ENCODE peak calls at places on chromosomes 7 and 10, in eight cellular contexts. One of them, this sample, is unnamed.

GRCh38 chr10:60605476-60605875 is 172.8 kb upstream of the CDK1 start:
- DNase-seq in heart right ventricle: no peak
- DNase-seq in K562: no peak
- DNase-seq in endodermal cell: no peak
- DNase-seq in fibroblast of lung: no peak
- DNase-seq in effector memory CD4-positive, alpha-beta T cell: no peak
- DNase-seq in lung: no peak
- DNase-seq in GM23338: no peak
- DNase-seq in this sample: no peak

GRCh38 chr10:93028881-93029280 is 31.7 kb upstream of the CYP26C1 start:
- DNase-seq in heart right ventricle: no peak
- DNase-seq in K562: no peak
- DNase-seq in endodermal cell: no peak
- DNase-seq in fibroblast of lung: peak
- DNase-seq in effector memory CD4-positive, alpha-beta T cell: no peak
- DNase-seq in lung: no peak
- DNase-seq in GM23338: no peak
- DNase-seq in this sample: no peak

GRCh38 chr10:122624546-122624945 is 64.0 kb downstream of the DMBT1 start:
- DNase-seq in heart right ventricle: no peak
- DNase-seq in K562: no peak
- DNase-seq in endodermal cell: no peak
- DNase-seq in fibroblast of lung: no peak
- DNase-seq in effector memory CD4-positive, alpha-beta T cell: no peak
- DNase-seq in lung: no peak
- DNase-seq in GM23338: no peak
- DNase-seq in this sample: peak

GRCh38 chr10:94673614-94674321 is 9.8 kb upstream of the CYP2C18 start:
- DNase-seq in heart right ventricle: no peak
- DNase-seq in K562: no peak
- DNase-seq in endodermal cell: no peak
- DNase-seq in fibroblast of lung: no peak
- DNase-seq in effector memory CD4-positive, alpha-beta T cell: no peak
- DNase-seq in lung: no peak
- DNase-seq in GM23338: no peak
- DNase-seq in this sample: no peak

GRCh38 chr7:141654551-141654950 is 47.4 kb downstream of the DENND11 start:
- DNase-seq in heart right ventricle: peak
- DNase-seq in K562: peak
- DNase-seq in endodermal cell: peak
- DNase-seq in fibroblast of lung: peak
- DNase-seq in effector memory CD4-positive, alpha-beta T cell: peak
- DNase-seq in lung: no peak
- DNase-seq in GM23338: peak
- DNase-seq in this sample: peak

GRCh38 chr7:156009569-156009968 is 197.3 kb upstream of the SHH start:
- DNase-seq in heart right ventricle: no peak
- DNase-seq in K562: no peak
- DNase-seq in endodermal cell: no peak
- DNase-seq in fibroblast of lung: no peak
- DNase-seq in effector memory CD4-positive, alpha-beta T cell: no peak
- DNase-seq in lung: no peak
- DNase-seq in GM23338: no peak
- DNase-seq in this sample: no peak

GRCh38 chr7:132004528-132004927 is 448.1 kb upstream of the PODXL start:
- DNase-seq in heart right ventricle: peak
- DNase-seq in K562: no peak
- DNase-seq in endodermal cell: peak
- DNase-seq in fibroblast of lung: peak
- DNase-seq in effector memory CD4-positive, alpha-beta T cell: no peak
- DNase-seq in lung: no peak
- DNase-seq in GM23338: peak
- DNase-seq in this sample: peak

GRCh38 chr10:93816123-93816747 is 58.5 kb downstream of the LGI1 start:
- DNase-seq in heart right ventricle: peak
- DNase-seq in K562: peak
- DNase-seq in endodermal cell: peak
- DNase-seq in fibroblast of lung: peak
- DNase-seq in effector memory CD4-positive, alpha-beta T cell: no peak
- DNase-seq in lung: peak
- DNase-seq in GM23338: peak
- DNase-seq in this sample: peak

GRCh38 chr10:12710594-12711343 is 290.7 kb downstream of the CCDC3 start:
- DNase-seq in heart right ventricle: peak
- DNase-seq in K562: peak
- DNase-seq in endodermal cell: peak
- DNase-seq in fibroblast of lung: peak
- DNase-seq in effector memory CD4-positive, alpha-beta T cell: peak
- DNase-seq in lung: peak
- DNase-seq in GM23338: peak
- DNase-seq in this sample: peak

GRCh38 chr7:77202544-77202976 is 2.9 kb upstream of the FGL2 start:
- DNase-seq in heart right ventricle: no peak
- DNase-seq in K562: no peak
- DNase-seq in endodermal cell: no peak
- DNase-seq in fibroblast of lung: no peak
- DNase-seq in effector memory CD4-positive, alpha-beta T cell: no peak
- DNase-seq in lung: no peak
- DNase-seq in GM23338: no peak
- DNase-seq in this sample: peak

GRCh38 chr7:70270149-70270548 is 671.9 kb downstream of the AUTS2 start:
- DNase-seq in heart right ventricle: no peak
- DNase-seq in K562: no peak
- DNase-seq in endodermal cell: no peak
- DNase-seq in fibroblast of lung: no peak
- DNase-seq in effector memory CD4-positive, alpha-beta T cell: no peak
- DNase-seq in lung: no peak
- DNase-seq in GM23338: no peak
- DNase-seq in this sample: no peak

GRCh38 chr10:70615784-70616511 is 13.4 kb upstream of the PRF1 start:
- DNase-seq in heart right ventricle: no peak
- DNase-seq in K562: no peak
- DNase-seq in endodermal cell: no peak
- DNase-seq in fibroblast of lung: no peak
- DNase-seq in effector memory CD4-positive, alpha-beta T cell: no peak
- DNase-seq in lung: no peak
- DNase-seq in GM23338: no peak
- DNase-seq in this sample: no peak

GRCh38 chr10:71766717-71767419 is 6.5 kb downstream of the VSIR start:
- DNase-seq in heart right ventricle: peak
- DNase-seq in K562: peak
- DNase-seq in endodermal cell: no peak
- DNase-seq in fibroblast of lung: peak
- DNase-seq in effector memory CD4-positive, alpha-beta T cell: no peak
- DNase-seq in lung: peak
- DNase-seq in GM23338: no peak
- DNase-seq in this sample: peak

GRCh38 chr7:143375298-143376034 is 5.7 kb upstream of the ZYX start:
- DNase-seq in heart right ventricle: no peak
- DNase-seq in K562: no peak
- DNase-seq in endodermal cell: peak
- DNase-seq in fibroblast of lung: no peak
- DNase-seq in effector memory CD4-positive, alpha-beta T cell: peak
- DNase-seq in lung: no peak
- DNase-seq in GM23338: no peak
- DNase-seq in this sample: no peak

GRCh38 chr7:64098-64521 is 128.3 kb upstream of the FAM20C start:
- DNase-seq in heart right ventricle: peak
- DNase-seq in K562: peak
- DNase-seq in endodermal cell: peak
- DNase-seq in fibroblast of lung: peak
- DNase-seq in effector memory CD4-positive, alpha-beta T cell: no peak
- DNase-seq in lung: no peak
- DNase-seq in GM23338: peak
- DNase-seq in this sample: peak

GRCh38 chr7:73717991-73718405 is 1.5 kb downstream of the STX1A start:
- DNase-seq in heart right ventricle: no peak
- DNase-seq in K562: no peak
- DNase-seq in endodermal cell: no peak
- DNase-seq in fibroblast of lung: peak
- DNase-seq in effector memory CD4-positive, alpha-beta T cell: peak
- DNase-seq in lung: no peak
- DNase-seq in GM23338: no peak
- DNase-seq in this sample: peak

GRCh38 chr7:80521809-80522208 is 9.9 kb upstream of the GNAT3 start:
- DNase-seq in heart right ventricle: no peak
- DNase-seq in K562: no peak
- DNase-seq in endodermal cell: no peak
- DNase-seq in fibroblast of lung: no peak
- DNase-seq in effector memory CD4-positive, alpha-beta T cell: no peak
- DNase-seq in lung: no peak
- DNase-seq in GM23338: no peak
- DNase-seq in this sample: no peak

GRCh38 chr7:151632750-151633515 is 113.2 kb upstream of the RHEB start:
- DNase-seq in heart right ventricle: peak
- DNase-seq in K562: no peak
- DNase-seq in endodermal cell: peak
- DNase-seq in fibroblast of lung: peak
- DNase-seq in effector memory CD4-positive, alpha-beta T cell: peak
- DNase-seq in lung: peak
- DNase-seq in GM23338: peak
- DNase-seq in this sample: no peak

GRCh38 chr7:151550601-151551286 is 31.0 kb upstream of the RHEB start:
- DNase-seq in heart right ventricle: no peak
- DNase-seq in K562: peak
- DNase-seq in endodermal cell: no peak
- DNase-seq in fibroblast of lung: peak
- DNase-seq in effector memory CD4-positive, alpha-beta T cell: no peak
- DNase-seq in lung: peak
- DNase-seq in GM23338: no peak
- DNase-seq in this sample: peak

GRCh38 chr7:142301923-142302550 is 44.2 kb upstream of the PRSS58 start:
- DNase-seq in heart right ventricle: no peak
- DNase-seq in K562: peak
- DNase-seq in endodermal cell: no peak
- DNase-seq in fibroblast of lung: no peak
- DNase-seq in effector memory CD4-positive, alpha-beta T cell: no peak
- DNase-seq in lung: no peak
- DNase-seq in GM23338: peak
- DNase-seq in this sample: no peak

GRCh38 chr10:74825371-74826141 is 844 bp upstream of the KAT6B start:
- DNase-seq in heart right ventricle: peak
- DNase-seq in K562: no peak
- DNase-seq in endodermal cell: peak
- DNase-seq in fibroblast of lung: no peak
- DNase-seq in effector memory CD4-positive, alpha-beta T cell: no peak
- DNase-seq in lung: no peak
- DNase-seq in GM23338: peak
- DNase-seq in this sample: no peak

DNA sequence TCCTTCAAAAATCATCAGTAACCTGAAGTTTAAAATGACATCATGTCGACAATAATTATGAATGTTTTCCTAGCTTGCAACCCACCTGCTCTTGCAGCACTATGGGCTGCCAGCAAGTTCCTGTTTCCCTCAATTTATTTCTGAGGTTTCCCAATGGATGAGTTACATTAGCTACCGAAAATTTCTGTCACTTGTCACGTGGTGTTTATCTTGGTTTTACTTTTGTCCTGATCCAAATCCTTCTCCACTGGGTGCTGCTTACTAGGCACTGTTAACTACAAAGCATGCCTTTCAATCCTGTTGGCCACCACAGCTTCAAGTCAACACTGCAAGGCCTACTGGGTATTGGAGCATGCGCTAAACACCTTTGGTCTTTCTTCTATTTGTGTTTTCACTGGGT is 31.5 kb downstream of the GIMAP8 start:
- DNase-seq in heart right ventricle: no peak
- DNase-seq in K562: no peak
- DNase-seq in endodermal cell: no peak
- DNase-seq in fibroblast of lung: no peak
- DNase-seq in effector memory CD4-positive, alpha-beta T cell: no peak
- DNase-seq in lung: no peak
- DNase-seq in GM23338: no peak
- DNase-seq in this sample: no peak
- H3K27ac ChIP-seq in heart right ventricle: peak
- H3K27ac ChIP-seq in K562: no peak
- H3K27ac ChIP-seq in endodermal cell: no peak
- H3K27ac ChIP-seq in fibroblast of lung: no peak
- H3K27ac ChIP-seq in effector memory CD4-positive, alpha-beta T cell: peak
- H3K27ac ChIP-seq in lung: peak
- H3K27ac ChIP-seq in GM23338: no peak
- H3K27ac ChIP-seq in this sample: no peak

GRCh38 chr7:115447495-115447894 is 525.6 kb downstream of the MDFIC start:
- DNase-seq in heart right ventricle: no peak
- DNase-seq in K562: no peak
- DNase-seq in endodermal cell: no peak
- DNase-seq in fibroblast of lung: no peak
- DNase-seq in effector memory CD4-positive, alpha-beta T cell: no peak
- DNase-seq in lung: no peak
- DNase-seq in GM23338: no peak
- DNase-seq in this sample: no peak
- H3K4me3 ChIP-seq in heart right ventricle: no peak
- H3K4me3 ChIP-seq in K562: no peak
- H3K4me3 ChIP-seq in endodermal cell: no peak
- H3K4me3 ChIP-seq in fibroblast of lung: no peak
- H3K4me3 ChIP-seq in effector memory CD4-positive, alpha-beta T cell: no peak
- H3K4me3 ChIP-seq in lung: no peak
- H3K4me3 ChIP-seq in GM23338: no peak
- H3K4me3 ChIP-seq in this sample: no peak

GRCh38 chr10:124243702-124244121 is 150.3 kb upstream of the CHST15 start:
- DNase-seq in heart right ventricle: no peak
- DNase-seq in K562: no peak
- DNase-seq in endodermal cell: no peak
- DNase-seq in fibroblast of lung: no peak
- DNase-seq in effector memory CD4-positive, alpha-beta T cell: no peak
- DNase-seq in lung: no peak
- DNase-seq in GM23338: no peak
- DNase-seq in this sample: no peak
- H3K27ac ChIP-seq in heart right ventricle: no peak
- H3K27ac ChIP-seq in K562: no peak
- H3K27ac ChIP-seq in endodermal cell: no peak
- H3K27ac ChIP-seq in fibroblast of lung: no peak
- H3K27ac ChIP-seq in effector memory CD4-positive, alpha-beta T cell: no peak
- H3K27ac ChIP-seq in lung: no peak
- H3K27ac ChIP-seq in GM23338: no peak
- H3K27ac ChIP-seq in this sample: no peak

DNA sequence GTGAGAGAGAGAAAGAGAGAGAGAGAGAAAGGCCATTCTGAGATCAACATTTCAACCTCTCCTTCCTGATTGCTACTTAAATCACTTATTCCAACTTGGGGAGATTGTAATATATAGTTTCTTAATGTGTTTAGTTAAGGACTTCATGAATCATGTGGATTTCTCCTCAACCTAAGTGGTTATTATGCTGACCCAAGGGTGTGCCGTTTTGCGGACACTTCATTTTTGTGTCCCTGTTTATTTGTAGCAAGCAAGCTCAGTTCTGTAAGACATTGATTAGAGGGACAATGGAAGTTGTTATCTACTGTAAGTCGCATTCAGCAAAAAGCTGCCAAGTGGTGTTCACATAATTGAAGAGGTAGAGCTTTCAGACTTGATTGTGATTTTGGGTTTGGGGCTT is 20.0 kb upstream of the COL1A2 start:
- DNase-seq in heart right ventricle: no peak
- DNase-seq in K562: no peak
- DNase-seq in endodermal cell: peak
- DNase-seq in fibroblast of lung: peak
- DNase-seq in effector memory CD4-positive, alpha-beta T cell: no peak
- DNase-seq in lung: no peak
- DNase-seq in GM23338: no peak
- DNase-seq in this sample: no peak
- H3K4me3 ChIP-seq in heart right ventricle: no peak
- H3K4me3 ChIP-seq in K562: no peak
- H3K4me3 ChIP-seq in endodermal cell: peak
- H3K4me3 ChIP-seq in fibroblast of lung: peak
- H3K4me3 ChIP-seq in effector memory CD4-positive, alpha-beta T cell: no peak
- H3K4me3 ChIP-seq in lung: no peak
- H3K4me3 ChIP-seq in GM23338: peak
- H3K4me3 ChIP-seq in this sample: peak

This sample was measured in SJCRH30.